ENCODE peak calls at places on chromosomes 7 and 10, in ten cellular contexts. U, D, H, J, C, A, I, P, F and G are unnamed samples.

GRCh38 chr7:75688200-75689136 is 50.3 kb downstream of the HIP1 start:
- DNase-seq in A (no peak), H (no peak), J (no peak), D (no peak), P (no peak), U (no peak), I (no peak), C (no peak), F (peak), G (peak)

GRCh38 chr7:64753032-64753431 is 41.2 kb upstream of the ZNF138 start:
- DNase-seq in H (no peak), F (no peak), P (no peak), I (no peak), C (no peak), J (no peak), A (no peak), U (no peak), D (no peak), G (no peak)

GRCh38 chr7:32244806-32245345 is 174.7 kb upstream of the PDE1C start:
- DNase-seq in J (no peak), I (no peak), H (no peak), F (no peak), A (no peak), P (no peak), D (no peak), C (no peak), U (no peak), G (no peak)

GRCh38 chr7:74606101-74606908 is 51.2 kb upstream of the GTF2I start:
- DNase-seq in J (no peak), A (peak), C (peak), U (peak), P (peak), H (no peak), I (peak), D (peak), F (peak), G (no peak)

GRCh38 chr7:47945261-47946015 is 2.8 kb downstream of the PKD1L1 start:
- DNase-seq in D (peak), C (peak), H (peak), J (no peak), U (peak), I (peak), F (peak), P (peak), A (peak), G (peak)

GRCh38 chr7:128409435-128410091 is at the start of gene IMPDH1:
- DNase-seq in H (no peak), C (peak), D (peak), P (peak), U (peak), J (no peak), F (peak), A (peak), I (peak), G (peak)

GRCh38 chr7:1290262-1291039 is 57.8 kb downstream of the UNCX start:
- DNase-seq in U (peak), F (peak), H (no peak), C (peak), P (peak), I (no peak), D (no peak), J (no peak), A (peak), G (peak)

GRCh38 chr10:99339077-99339476 is 9.9 kb downstream of the CNNM1 start:
- DNase-seq in F (no peak), D (no peak), J (peak), U (no peak), I (no peak), A (peak), P (no peak), H (no peak), C (no peak), G (no peak)

GRCh38 chr7:33757563-33758165 is 147.7 kb upstream of the BMPER start:
- DNase-seq in U (no peak), F (peak), A (peak), H (no peak), I (no peak), D (no peak), J (no peak), P (no peak), C (no peak), G (no peak)

GRCh38 chr7:67267914-67268313 is 271.3 kb downstream of the TYW1 start:
- DNase-seq in D (no peak), H (no peak), J (no peak), F (peak), U (no peak), C (no peak), A (no peak), I (no peak), P (no peak), G (peak)

GRCh38 chr10:86225098-86225782 is 141.4 kb downstream of the GRID1 start:
- DNase-seq in P (no peak), U (peak), A (peak), D (no peak), F (no peak), J (peak), I (no peak), C (no peak), H (peak), G (no peak)

GRCh38 chr10:79070611-79071534 is 2.1 kb downstream of the ZMIZ1 start:
- DNase-seq in U (peak), A (peak), P (no peak), J (peak), C (peak), H (peak), F (peak), D (no peak), I (peak), G (no peak)

GRCh38 chr10:24848169-24848688 is 104.2 kb downstream of the PRTFDC1 start:
- DNase-seq in F (no peak), I (no peak), D (no peak), U (no peak), H (no peak), P (no peak), J (no peak), A (no peak), C (no peak), G (no peak)